ENCODE peak calls at places on chromosomes 5 and 9, in nine cellular contexts. F is tibial nerve, W is lung, C is fibroblast of villous mesenchyme, V is body of pancreas, Z is GM23338, R is ascending aorta, T is upper lobe of right lung, Y is neural progenitor cell. D is an unnamed sample.
A peak's percentile ranks its signal among the peaks of the same experiment; 100 is the strongest.

GRCh38 chr5:173517648-173518047 is 98.8 kb downstream of the BOD1 start:
- DNase-seq in F (no peak), W (no peak), C (no peak), V (no peak), Z (peak; percentile 61), R (no peak), T (no peak), Y (peak; percentile 37), D (no peak)

GRCh38 chr5:75685141-75685540 is 32.1 kb downstream of the POC5 start:
- DNase-seq in F (no peak), W (no peak), C (no peak), V (no peak), Z (no peak), R (no peak), T (no peak), Y (no peak), D (no peak)

GRCh38 chr9:113837349-113837748 is 38.8 kb upstream of the ZNF618 start:
- DNase-seq in F (no peak), W (no peak), C (peak; percentile 3), V (no peak), Z (no peak), R (no peak), T (no peak), Y (no peak), D (no peak)

GRCh38 chr5:177025139-177025538 is 2.6 kb downstream of the ZNF346 start:
- DNase-seq in F (no peak), W (no peak), C (peak; percentile 53), V (no peak), Z (no peak), R (no peak), T (no peak), Y (no peak), D (no peak)

GRCh38 chr5:37810311-37810710 is 29.5 kb downstream of the GDNF start:
- DNase-seq in F (no peak), W (no peak), C (no peak), V (no peak), Z (no peak), R (no peak), T (no peak), Y (no peak), D (peak; percentile 67)

GRCh38 chr5:109411627-109412026 is 1.9 kb upstream of the PJA2 start:
- DNase-seq in F (no peak), W (no peak), C (peak; percentile 90), V (no peak), Z (no peak), R (no peak), T (no peak), Y (no peak), D (peak; percentile 72)

GRCh38 chr5:147576646-147577535 is 67.0 kb upstream of the DPYSL3 start:
- DNase-seq in F (peak; percentile 63), W (peak; percentile 57), C (peak; percentile 41), V (peak; percentile 38), Z (peak; percentile 77), R (no peak), T (peak; percentile 73), Y (peak; percentile 74), D (no peak)

GRCh38 chr5:150516011-150516410 is 8.1 kb downstream of the NDST1 start:
- DNase-seq in F (no peak), W (peak; percentile 40), C (peak; percentile 76), V (peak; percentile 85), Z (no peak), R (peak; percentile 74), T (no peak), Y (no peak), D (no peak)

GRCh38 chr9:126773004-126773607 is 31.7 kb upstream of the ZBTB43 start:
- DNase-seq in F (no peak), W (no peak), C (peak; percentile 22), V (no peak), Z (peak; percentile 87), R (no peak), T (peak; percentile 25), Y (peak; percentile 65), D (no peak)

GRCh38 chr5:58410441-58410840 is 49.4 kb downstream of the PLK2 start:
- DNase-seq in F (no peak), W (no peak), C (peak; percentile 61), V (no peak), Z (peak; percentile 14), R (no peak), T (no peak), Y (no peak), D (peak; percentile 43)

GRCh38 chr9:91724068-91724440 is 226.0 kb downstream of the ROR2 start:
- DNase-seq in F (no peak), W (no peak), C (no peak), V (no peak), Z (no peak), R (peak; percentile 61), T (no peak), Y (no peak), D (no peak)

GRCh38 chr9:91723420-91724067 is 226.5 kb downstream of the ROR2 start:
- DNase-seq in F (no peak), W (no peak), C (no peak), V (no peak), Z (no peak), R (peak; percentile 52), T (no peak), Y (no peak), D (no peak)

GRCh38 chr9:91718071-91718470 is 232.0 kb downstream of the ROR2 start:
- DNase-seq in F (no peak), W (no peak), C (no peak), V (no peak), Z (no peak), R (no peak), T (no peak), Y (no peak), D (no peak)

GRCh38 chr9:91720313-91720712 is 229.7 kb downstream of the ROR2 start:
- DNase-seq in F (no peak), W (no peak), C (no peak), V (no peak), Z (no peak), R (no peak), T (no peak), Y (no peak), D (no peak)

DNA sequence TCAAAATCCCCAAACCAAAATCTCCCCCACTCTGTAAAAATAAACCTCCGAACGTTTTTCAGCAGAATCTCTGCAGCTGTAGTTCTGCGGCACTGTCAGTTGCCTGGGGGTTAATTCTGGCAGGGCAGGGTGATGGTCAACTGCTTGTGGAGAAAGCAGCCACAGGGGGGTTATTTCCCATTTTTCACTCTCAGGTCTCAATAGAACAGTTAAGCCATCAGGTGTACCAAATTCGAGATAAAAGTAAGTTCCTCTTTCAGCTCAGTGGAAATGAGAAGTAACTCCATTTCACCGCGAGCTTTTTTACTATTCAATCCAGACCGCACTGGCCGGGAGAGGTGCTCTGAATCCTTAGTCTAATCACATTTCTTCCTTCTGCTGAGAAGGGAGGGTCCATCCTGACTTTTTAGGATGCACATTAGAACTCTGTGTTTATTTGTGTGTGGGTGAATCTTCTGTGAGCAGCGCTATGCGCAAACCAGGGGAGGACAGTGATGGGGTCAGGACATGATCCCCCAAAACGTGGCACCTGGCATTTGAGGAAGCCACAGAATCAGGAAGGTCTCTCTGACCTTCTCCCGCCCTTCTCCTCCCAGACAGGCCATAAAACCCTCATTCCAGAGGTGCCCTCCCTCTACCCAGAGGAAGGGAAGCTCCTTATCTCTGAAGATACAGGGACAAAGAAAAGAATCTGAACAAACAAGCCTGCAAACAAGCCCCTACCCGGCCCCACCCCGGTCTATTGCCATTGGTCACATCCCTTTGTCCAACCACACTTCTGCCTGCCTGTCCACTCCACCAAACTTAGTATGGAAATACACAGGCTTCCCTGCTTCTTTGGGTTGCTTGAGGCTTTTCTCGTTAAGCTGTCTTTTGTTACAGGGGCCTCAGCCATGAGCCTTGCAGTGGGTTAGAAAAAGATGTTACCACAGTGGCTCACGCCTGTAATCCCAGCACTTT is 229.0 kb downstream of the ROR2 start:
- DNase-seq in F (no peak), W (no peak), C (peak; percentile 37), V (no peak), Z (no peak), R (peak; percentile 18), T (no peak), Y (peak; percentile 56), D (no peak)
- TF ChIP-seq CTCF in F (no peak), W (no peak), C (no peak), V (no peak), Z (no peak), R (no peak), T (no peak), Y (no peak), D (no peak)

DNA sequence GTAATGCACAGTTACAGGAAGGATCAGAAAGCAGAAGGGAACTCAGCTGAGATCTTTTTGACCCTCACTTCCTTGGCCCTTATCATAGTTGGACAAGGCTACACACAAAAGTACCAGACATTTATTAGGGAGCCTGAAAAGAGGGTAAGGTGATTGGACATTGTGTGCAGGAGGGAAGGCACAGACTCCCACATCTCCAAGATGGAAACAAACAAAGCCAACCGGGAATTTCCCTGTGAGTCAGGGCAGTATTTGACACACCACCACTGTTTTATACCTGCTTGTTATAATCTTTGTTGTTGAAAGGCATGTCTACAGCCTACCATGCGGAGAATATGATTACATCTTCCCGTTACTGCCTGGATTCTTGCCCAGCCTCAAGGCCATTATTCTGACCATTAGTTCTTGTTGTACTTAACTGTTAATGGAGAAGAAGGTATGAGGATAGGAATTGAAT is 3.0 kb upstream of the CCNG1 start:
- DNase-seq in F (no peak), W (no peak), C (peak; percentile 11), V (peak; percentile 70), Z (no peak), R (no peak), T (no peak), Y (no peak), D (no peak)
- H3K4me3 ChIP-seq in F (no peak overlapping the region), W (no peak overlapping the region), C (no peak overlapping the region), V (no peak overlapping the region), Z (no peak overlapping the region), R (no peak overlapping the region), T (no peak overlapping the region), Y (no peak overlapping the region), D (no peak overlapping the region)

GRCh38 chr9:35489313-35490154 is at the start of gene RUSC2:
- DNase-seq in F (peak; percentile 60), W (peak; percentile 81), C (peak; percentile 95), V (peak; percentile 83), Z (peak; percentile 94), R (peak; percentile 91), T (peak; percentile 94), Y (peak; percentile 97), D (peak; percentile 58)

GRCh38 chr9:35490910-35491465 is 1.1 kb downstream of the RUSC2 start:
- DNase-seq in F (no peak), W (no peak), C (peak; percentile 52), V (no peak), Z (peak; percentile 3), R (no peak), T (no peak), Y (peak; percentile 4), D (no peak)

GRCh38 chr9:35488019-35488418 is 1.9 kb upstream of the RUSC2 start:
- DNase-seq in F (no peak), W (no peak), C (no peak), V (no peak), Z (no peak), R (no peak), T (no peak), Y (no peak), D (peak; percentile 72)

GRCh38 chr9:35488566-35489312 is 1.2 kb upstream of the RUSC2 start:
- DNase-seq in F (no peak), W (no peak), C (no peak), V (peak; percentile 51), Z (peak; percentile 29), R (no peak), T (no peak), Y (no peak), D (no peak)

GRCh38 chr9:35490155-35490909 is 421 bp downstream of the RUSC2 start:
- DNase-seq in F (no peak), W (peak; percentile 34), C (no peak), V (peak; percentile 29), Z (peak; percentile 60), R (no peak), T (no peak), Y (peak; percentile 40), D (no peak)
- TF ChIP-seq CTCF in F (no peak), W (no peak), C (no peak), V (no peak), Z (no peak), R (no peak), T (no peak), Y (no peak), D (no peak)

GRCh38 chr5:175444905-175445456 is 999 bp upstream of the DRD1 start:
- DNase-seq in F (no peak), W (no peak), C (no peak), V (no peak), Z (peak; percentile 64), R (no peak), T (no peak), Y (no peak), D (no peak)
- H3K4me3 ChIP-seq in F (no peak overlapping the region), W (no peak overlapping the region), C (no peak overlapping the region), V (no peak overlapping the region), Z (peak overlapping the region; percentile 66), R (peak overlapping the region; percentile 62), T (peak overlapping the region; percentile 45), Y (peak overlapping the region; percentile 56), D (no peak overlapping the region)